ENCODE peak calls at places on chromosomes 2 and 18, in five cellular contexts. F is prostate gland, D is sigmoid colon, M is pancreas, K is fibroblast of villous mesenchyme. U is an unnamed sample.
A peak's percentile ranks its signal among the peaks of the same experiment; 100 is the strongest.

GRCh38 chr2:16080516-16080915 is 140.2 kb downstream of the MYCN start:
- DNase-seq in F (no peak), D (no peak), M (no peak), K (no peak), U (no peak)

GRCh38 chr2:177758591-177759371 is 313.8 kb downstream of the PDE11A start:
- DNase-seq in F (no peak), D (no peak), M (no peak), K (peak; percentile 65), U (no peak)

GRCh38 chr2:16111838-16112210 is 171.5 kb downstream of the MYCN start:
- DNase-seq in F (no peak), D (no peak), M (no peak), K (no peak), U (no peak)

GRCh38 chr2:75243219-75243618 is 43.9 kb upstream of the TACR1 start:
- DNase-seq in F (no peak), D (no peak), M (no peak), K (no peak), U (no peak)

GRCh38 chr2:45851576-45852304 is 200.3 kb downstream of the PRKCE start:
- DNase-seq in F (peak; percentile 11), D (no peak), M (no peak), K (no peak), U (no peak)

GRCh38 chr2:238120463-238121298 is 17.8 kb upstream of the KLHL30 start:
- DNase-seq in F (no peak), D (no peak), M (no peak), K (no peak), U (no peak)

GRCh38 chr18:13530215-13530878 is 196.0 kb downstream of the FAM210A start:
- DNase-seq in F (no peak), D (peak; percentile 61), M (no peak), K (no peak), U (no peak)

GRCh38 chr18:64919971-64920370 is 771.1 kb upstream of the LINC00305 start:
- DNase-seq in F (no peak), D (no peak), M (no peak), K (no peak), U (no peak)

GRCh38 chr2:212892193-212892592 is 259.2 kb downstream of the IKZF2 start:
- DNase-seq in F (no peak), D (no peak), M (no peak), K (peak; percentile 58), U (no peak)

GRCh38 chr2:126874961-126875360 is 23.7 kb upstream of the TEX51 start:
- DNase-seq in F (no peak), D (no peak), M (no peak), K (no peak), U (no peak)

GRCh38 chr18:66873899-66874298 is 270.0 kb upstream of the CDH19 start:
- DNase-seq in F (no peak), D (no peak), M (no peak), K (no peak), U (peak; percentile 34)

GRCh38 chr18:42414756-42415454 is 459.9 kb downstream of the PIK3C3 start:
- DNase-seq in F (peak; percentile 39), D (no peak), M (no peak), K (peak; percentile 91), U (peak; percentile 46)

GRCh38 chr2:25368650-25369049 is 26.9 kb upstream of the DNMT3A start:
- DNase-seq in F (no peak), D (peak; percentile 42), M (no peak), K (peak; percentile 18), U (no peak)

GRCh38 chr2:160646684-160647444 is 153.3 kb upstream of the RBMS1 start:
- DNase-seq in F (peak; percentile 88), D (no peak), M (no peak), K (no peak), U (peak; percentile 59)

GRCh38 chr2:27041708-27042107 is 8.9 kb downstream of the TMEM214 start:
- DNase-seq in F (no peak), D (no peak), M (no peak), K (peak; percentile 23), U (no peak)

GRCh38 chr2:65031341-65032015 is 24.7 kb upstream of the CEP68 start:
- DNase-seq in F (peak; percentile 55), D (no peak), M (no peak), K (no peak), U (no peak)

GRCh38 chr2:196601430-196602306 is 37.8 kb upstream of the CCDC150 start:
- DNase-seq in F (no peak), D (peak; percentile 66), M (no peak), K (peak; percentile 93), U (no peak)

GRCh38 chr2:46909771-46910419 is 5.7 kb downstream of the MCFD2 start:
- DNase-seq in F (no peak), D (no peak), M (no peak), K (peak; percentile 39), U (no peak)

GRCh38 chr18:50194623-50195532 is at the start of gene MYO5B:
- DNase-seq in F (peak; percentile 79), D (no peak), M (peak; percentile 95), K (no peak), U (peak; percentile 34)

GRCh38 chr2:246489-247145 is 17.2 kb downstream of the SH3YL1 start:
- DNase-seq in F (peak; percentile 33), D (no peak), M (no peak), K (peak; percentile 74), U (peak; percentile 35)

GRCh38 chr2:237059155-237059875 is 26.4 kb upstream of the COPS8 start:
- DNase-seq in F (no peak), D (no peak), M (no peak), K (no peak), U (no peak)

GRCh38 chr2:174544156-174544555 is 53.4 kb downstream of the WIPF1 start:
- DNase-seq in F (no peak), D (no peak), M (no peak), K (no peak), U (no peak)

GRCh38 chr2:71646028-71646427 is 192.7 kb downstream of the DYSF start:
- DNase-seq in F (peak; percentile 73), D (peak; percentile 64), M (no peak), K (no peak), U (peak; percentile 31)

GRCh38 chr18:56036673-56037072 is 448.7 kb upstream of the TCF4 start:
- DNase-seq in F (no peak), D (no peak), M (no peak), K (peak; percentile 24), U (no peak)

GRCh38 chr2:27735263-27735904 is 36.1 kb upstream of the MRPL33 start:
- DNase-seq in F (peak; percentile 81), D (peak; percentile 88), M (peak; percentile 93), K (peak; percentile 66), U (no peak)

GRCh38 chr18:71008257-71008656 is 719.4 kb downstream of the SOCS6 start:
- DNase-seq in F (no peak), D (no peak), M (no peak), K (no peak), U (no peak)

GRCh38 chr2:178363252-178363651 is 87.7 kb downstream of the PRKRA start:
- DNase-seq in F (peak; percentile 24), D (no peak), M (no peak), K (peak; percentile 11), U (peak; percentile 25)

GRCh38 chr18:22311301-22311700 is 106.4 kb downstream of the CTAGE1 start:
- DNase-seq in F (no peak), D (no peak), M (no peak), K (no peak), U (no peak)

GRCh38 chr2:181954538-181954883 is 31.1 kb upstream of the PPP1R1C start:
- DNase-seq in F (no peak), D (no peak), M (no peak), K (peak; percentile 53), U (no peak)

GRCh38 chr2:181957668-181958067 is 28.0 kb upstream of the PPP1R1C start:
- DNase-seq in F (no peak), D (no peak), M (no peak), K (no peak), U (no peak)

GRCh38 chr2:181955010-181955409 is 30.6 kb upstream of the PPP1R1C start:
- DNase-seq in F (no peak), D (no peak), M (no peak), K (peak; percentile 69), U (no peak)

GRCh38 chr2:181952413-181953226 is 33.0 kb upstream of the PPP1R1C start:
- DNase-seq in F (no peak), D (no peak), M (no peak), K (peak; percentile 30), U (no peak)

DNA sequence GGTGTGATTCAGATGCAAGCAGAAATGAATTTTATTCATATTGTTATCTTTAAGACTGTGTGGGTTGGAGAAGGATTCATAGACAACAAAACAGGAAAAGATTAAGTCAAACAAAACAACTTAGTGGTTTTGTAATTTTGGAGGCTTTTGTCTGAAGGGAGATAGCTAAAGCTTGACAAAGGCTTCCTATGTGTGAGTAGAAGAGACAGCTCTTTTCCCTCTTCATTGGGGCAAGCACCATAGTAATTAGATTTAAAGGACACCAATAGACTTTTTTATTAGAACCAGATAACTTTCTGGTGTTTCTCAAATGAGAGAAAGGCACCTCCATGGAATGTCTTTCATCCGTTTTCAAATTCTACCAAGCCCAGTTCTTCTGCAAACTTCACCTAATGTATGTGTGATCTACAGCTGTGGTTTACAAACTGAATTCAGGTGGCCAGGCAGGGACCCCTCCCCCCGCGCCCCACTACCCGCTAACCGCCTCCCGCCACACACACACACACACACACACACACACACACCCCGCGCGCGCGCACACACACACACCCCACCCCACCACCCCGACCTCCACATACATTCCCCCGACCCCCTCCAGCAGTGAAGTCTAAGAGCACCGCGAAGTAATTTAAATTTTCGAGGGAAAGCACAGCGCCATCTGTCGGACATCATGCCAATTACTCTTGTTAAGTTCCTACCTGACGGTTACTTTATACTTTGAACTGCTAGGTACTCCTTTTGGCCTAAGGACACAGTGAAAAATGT is 31.7 kb upstream of the PPP1R1C start:
- DNase-seq in F (peak; percentile 61), D (no peak), M (peak; percentile 76), K (peak; percentile 75), U (peak; percentile 23)
- H3K4me3 ChIP-seq in F (no peak overlapping the region), D (peak overlapping the region; percentile 31), M (no peak overlapping the region), K (peak overlapping the region; percentile 49), U (no peak overlapping the region)

DNA sequence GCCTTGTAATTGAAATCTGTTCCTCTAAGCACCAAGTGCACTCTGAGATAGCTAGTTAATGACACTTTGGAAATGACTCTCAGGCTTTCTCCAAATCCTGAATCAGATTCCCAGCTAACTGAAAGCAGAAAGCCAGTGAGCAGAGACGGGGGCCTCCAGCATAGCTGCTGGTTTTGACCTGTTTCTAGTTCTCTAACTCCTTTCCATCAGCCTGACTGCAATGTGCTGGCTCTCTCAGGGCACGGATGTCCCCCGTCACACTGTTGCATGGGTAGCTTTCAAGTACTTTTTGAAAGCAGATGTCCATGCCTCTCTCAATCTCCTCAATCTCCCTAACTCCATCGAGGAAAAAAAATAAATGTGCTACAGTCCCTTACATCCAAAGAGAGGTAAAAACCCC is 326.5 kb downstream of the SATB2 start:
- DNase-seq in F (no peak), D (no peak), M (no peak), K (no peak), U (no peak)
- TF ChIP-seq CTCF in F (no peak), D (no peak), M (no peak), K (no peak), U (no peak)

GRCh38 chr18:5543036-5543671 is 643 bp downstream of the EPB41L3 start:
- DNase-seq in F (no peak), D (peak; percentile 74), M (peak; percentile 66), K (no peak), U (no peak)
- H3K4me3 ChIP-seq in F (peak overlapping the region; percentile 54), D (peak overlapping the region; percentile 78), M (peak overlapping the region; percentile 42), K (no peak overlapping the region), U (no peak overlapping the region)

DNA sequence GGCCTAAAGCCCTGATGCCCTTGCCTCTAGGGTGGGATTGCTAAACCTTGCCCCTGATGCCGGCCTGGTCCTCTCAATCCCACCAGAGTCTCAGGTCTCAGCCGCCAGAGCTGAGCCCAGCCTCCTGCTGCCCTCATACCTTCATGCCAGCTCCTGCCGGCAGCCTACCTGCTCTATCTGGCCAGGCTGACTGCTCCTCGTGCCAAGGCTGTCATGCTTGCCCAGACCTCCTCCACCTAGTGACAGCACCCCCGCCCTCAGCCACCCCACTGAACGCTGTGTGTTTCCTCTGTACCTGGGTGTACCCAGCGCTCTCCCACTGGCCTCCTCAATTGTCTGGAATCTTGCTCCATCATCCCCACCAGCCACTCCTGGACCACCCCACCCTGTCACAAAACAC is 120.1 kb downstream of the CACNB4 start:
- DNase-seq in F (peak; percentile 64), D (no peak), M (no peak), K (no peak), U (no peak)
- TF ChIP-seq CTCF in F (no peak), D (no peak), M (no peak), K (no peak), U (no peak)

U was measured in LNCaP clone FGC.